ENCODE peak calls at places on chromosomes 11 and 22, in five cellular contexts. J is A549, C is OCI-LY7, K is stomach, H is left lung. V is an unnamed sample.

GRCh38 chr11:86041975-86042378 is 26.9 kb downstream of the PICALM start:
- DNase-seq in J (peak), C (peak), K (peak), H (no peak), V (peak)

GRCh38 chr11:85769758-85770157 is 41.2 kb downstream of the SYTL2 start:
- DNase-seq in J (no peak), C (no peak), K (no peak), H (no peak), V (no peak)

GRCh38 chr22:22974795-22975580 is 87.4 kb downstream of the IGLL5 start:
- DNase-seq in J (no peak), C (no peak), K (no peak), H (no peak), V (no peak)

GRCh38 chr11:57761301-57762234 is at the start of gene CTNND1:
- DNase-seq in J (peak), C (no peak), K (peak), H (peak), V (peak)

GRCh38 chr11:42524534-42525227 is 787.1 kb upstream of the API5 start:
- DNase-seq in J (peak), C (peak), K (peak), H (no peak), V (peak)

GRCh38 chr22:27112273-27112672 is 454.9 kb downstream of the MIAT start:
- DNase-seq in J (peak), C (no peak), K (no peak), H (no peak), V (no peak)

GRCh38 chr11:68321293-68322030 is 9.1 kb downstream of the LRP5 start:
- DNase-seq in J (no peak), C (no peak), K (peak), H (no peak), V (no peak)

GRCh38 chr11:44946268-44946667 is 4.4 kb downstream of the TP53I11 start:
- DNase-seq in J (no peak), C (no peak), K (no peak), H (no peak), V (peak)

GRCh38 chr11:122731500-122731913 is 76.0 kb downstream of the UBASH3B start:
- DNase-seq in J (peak), C (no peak), K (no peak), H (no peak), V (no peak)

GRCh38 chr11:6566704-6567370 is 36.6 kb downstream of the RRP8 start:
- DNase-seq in J (no peak), C (no peak), K (no peak), H (no peak), V (no peak)

GRCh38 chr11:61650781-61651571 is 29.2 kb upstream of the DAGLA start:
- DNase-seq in J (no peak), C (no peak), K (no peak), H (no peak), V (peak)

GRCh38 chr22:50136431-50137047 is 34.0 kb upstream of the PANX2 start:
- DNase-seq in J (no peak), C (no peak), K (no peak), H (no peak), V (no peak)

GRCh38 chr11:2890466-2891241 is 5.1 kb upstream of the CDKN1C start:
- DNase-seq in J (no peak), C (no peak), K (peak), H (no peak), V (peak)

GRCh38 chr22:29798318-29798717 is 31.1 kb downstream of the UQCR10 start:
- DNase-seq in J (no peak), C (peak), K (no peak), H (no peak), V (no peak)

GRCh38 chr22:24107668-24108067 is 73.6 kb upstream of the SUSD2 start:
- DNase-seq in J (no peak), C (no peak), K (peak), H (peak), V (peak)

GRCh38 chr11:101470414-101470813 is 113.4 kb downstream of the TRPC6 start:
- DNase-seq in J (no peak), C (no peak), K (no peak), H (no peak), V (no peak)

GRCh38 chr11:26231252-26231661 is 100.7 kb upstream of the ANO3 start:
- DNase-seq in J (peak), C (no peak), K (no peak), H (no peak), V (no peak)

GRCh38 chr22:44988671-44989070 is 21.1 kb downstream of the PHF21B start:
- DNase-seq in J (no peak), C (no peak), K (no peak), H (no peak), V (no peak)

GRCh38 chr22:32411388-32411787 is 659 bp downstream of the RTCB start:
- DNase-seq in J (no peak), C (peak), K (no peak), H (no peak), V (no peak)

GRCh38 chr22:44309647-44310046 is 3.1 kb downstream of the SHISAL1 start:
- DNase-seq in J (no peak), C (no peak), K (no peak), H (no peak), V (no peak)

GRCh38 chr11:16987205-16987568 is 27.0 kb downstream of the PLEKHA7 start:
- DNase-seq in J (no peak), C (no peak), K (peak), H (peak), V (peak)

GRCh38 chr11:2474059-2474901 is 29.5 kb downstream of the KCNQ1 start:
- DNase-seq in J (no peak), C (no peak), K (peak), H (no peak), V (peak)

GRCh38 chr22:35963237-35963810 is 65.3 kb downstream of the RBFOX2 start:
- DNase-seq in J (no peak), C (no peak), K (no peak), H (no peak), V (no peak)

GRCh38 chr22:35957589-35957988 is 71.0 kb downstream of the RBFOX2 start:
- DNase-seq in J (no peak), C (no peak), K (no peak), H (no peak), V (no peak)

GRCh38 chr22:35959121-35959800 is 69.4 kb downstream of the RBFOX2 start:
- DNase-seq in J (no peak), C (no peak), K (no peak), H (no peak), V (no peak)

GRCh38 chr22:35958334-35958733 is 70.3 kb downstream of the RBFOX2 start:
- DNase-seq in J (no peak), C (no peak), K (no peak), H (no peak), V (no peak)

GRCh38 chr22:35961480-35961902 is 67.1 kb downstream of the RBFOX2 start:
- DNase-seq in J (peak), C (no peak), K (no peak), H (peak), V (no peak)
- H3K4me3 ChIP-seq in J (no peak), C (no peak), K (no peak), H (no peak), V (no peak)

DNA sequence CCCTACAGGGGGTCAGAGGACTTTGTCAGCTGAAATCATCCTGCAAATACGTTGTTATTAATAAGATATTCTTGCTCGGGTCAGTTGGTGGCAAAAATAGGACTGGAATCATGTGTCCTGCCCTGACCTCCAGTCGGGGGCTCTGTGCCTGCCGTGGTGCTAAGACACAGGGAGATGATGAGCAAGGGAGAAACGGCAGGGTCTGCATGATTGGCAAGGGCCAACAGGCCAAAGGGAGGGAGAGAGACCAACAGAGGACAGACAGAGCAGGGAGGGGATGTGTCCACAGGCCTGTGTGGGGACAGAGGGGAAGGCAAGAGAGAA is 10.4 kb upstream of the TSKU start:
- DNase-seq in J (no peak), C (no peak), K (no peak), H (no peak), V (no peak)
- H3K27ac ChIP-seq in J (peak), C (no peak), K (peak), H (no peak), V (no peak)

DNA sequence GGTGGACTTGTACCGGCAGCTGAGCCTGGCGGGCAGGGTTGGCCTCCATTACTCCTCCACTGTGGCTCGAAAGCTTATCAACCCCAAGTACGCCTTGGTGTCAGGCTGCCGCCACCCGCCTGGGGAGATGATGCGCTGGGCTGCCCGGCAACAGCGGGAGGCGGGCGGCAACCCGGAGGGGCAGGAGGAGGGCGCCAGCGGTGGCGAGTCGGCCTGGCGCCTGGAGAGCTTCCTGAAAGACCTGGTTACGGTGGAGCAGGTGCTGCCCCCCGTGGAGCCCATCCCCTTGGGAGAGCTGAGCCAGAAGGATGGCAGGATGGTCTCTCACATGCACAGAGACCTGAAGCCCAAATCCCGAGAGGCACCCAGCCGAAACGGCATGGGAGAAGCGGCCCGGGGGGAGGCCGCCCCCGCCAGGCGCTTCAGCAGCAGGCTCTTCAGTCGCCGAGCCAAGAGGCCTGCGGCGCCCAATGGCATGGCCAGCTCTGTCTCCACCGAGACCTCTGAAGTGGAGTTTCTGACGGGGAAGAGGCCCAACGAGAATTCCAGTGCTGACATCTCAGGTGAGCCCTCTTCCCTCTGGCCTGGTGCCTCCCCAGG is 26.7 kb downstream of the FAM83F start:
- DNase-seq in J (no peak), C (no peak), K (no peak), H (no peak), V (no peak)
- H3K4me3 ChIP-seq in J (no peak), C (no peak), K (no peak), H (no peak), V (no peak)

GRCh38 chr22:46674906-46675305 is 54.7 kb downstream of the GRAMD4 start:
- DNase-seq in J (no peak), C (no peak), K (no peak), H (no peak), V (no peak)

GRCh38 chr22:46674367-46674781 is 54.2 kb downstream of the GRAMD4 start:
- DNase-seq in J (no peak), C (peak), K (peak), H (peak), V (peak)

GRCh38 chr22:46675938-46676337 is 55.8 kb downstream of the GRAMD4 start:
- DNase-seq in J (no peak), C (no peak), K (no peak), H (no peak), V (no peak)

GRCh38 chr22:46676479-46676878 is 56.3 kb downstream of the GRAMD4 start:
- DNase-seq in J (no peak), C (no peak), K (no peak), H (no peak), V (no peak)

DNA sequence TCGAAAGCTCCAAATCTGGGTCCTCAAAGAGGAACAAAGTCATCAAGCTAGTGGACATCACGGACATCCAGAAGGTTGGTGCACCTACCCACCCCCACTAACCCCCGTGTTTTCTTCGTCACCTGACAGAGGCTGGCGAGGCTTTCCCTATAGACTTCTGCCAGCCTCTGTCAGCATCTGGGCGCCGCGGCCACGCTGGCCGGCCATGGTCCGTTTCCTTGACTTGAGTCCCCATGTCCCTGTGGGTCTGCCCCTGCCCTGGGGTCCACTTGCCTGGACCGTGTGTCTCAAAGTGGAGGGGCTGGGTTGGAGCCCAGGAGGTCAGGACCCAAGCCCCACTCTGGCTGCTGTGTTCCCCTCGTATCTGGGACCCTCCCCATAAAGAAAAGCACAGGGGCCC is 55.3 kb downstream of the GRAMD4 start:
- DNase-seq in J (no peak), C (no peak), K (no peak), H (no peak), V (no peak)
- H3K27ac ChIP-seq in J (no peak), C (no peak), K (no peak), H (no peak), V (no peak)

GRCh38 chr11:117827521-117828511 is 3.3 kb upstream of the FXYD2 start:
- DNase-seq in J (no peak), C (no peak), K (peak), H (no peak), V (peak)
- H3K4me3 ChIP-seq in J (no peak), C (no peak), K (no peak), H (no peak), V (no peak)

GRCh38 chr11:124935548-124936514 is at the start of gene HEPACAM:
- DNase-seq in J (no peak), C (no peak), K (no peak), H (no peak), V (no peak)

GRCh38 chr11:124938206-124938765 is 2.4 kb upstream of the HEPACAM start:
- DNase-seq in J (no peak), C (no peak), K (no peak), H (no peak), V (no peak)

GRCh38 chr11:124938970-124939369 is 3.1 kb upstream of the HEPACAM start:
- DNase-seq in J (no peak), C (no peak), K (no peak), H (no peak), V (no peak)

GRCh38 chr11:124934862-124935547 is 842 bp downstream of the HEPACAM start:
- DNase-seq in J (peak), C (no peak), K (no peak), H (no peak), V (no peak)

GRCh38 chr11:124937336-124937935 is 1.6 kb upstream of the HEPACAM start:
- DNase-seq in J (no peak), C (no peak), K (no peak), H (no peak), V (no peak)
- H3K27ac ChIP-seq in J (no peak), C (no peak), K (no peak), H (no peak), V (no peak)

GRCh38 chr11:118439656-118440055 is 3.4 kb downstream of the KMT2A start:
- DNase-seq in J (no peak), C (no peak), K (no peak), H (no peak), V (no peak)
- H3K4me3 ChIP-seq in J (no peak), C (peak), K (no peak), H (no peak), V (no peak)

DNA sequence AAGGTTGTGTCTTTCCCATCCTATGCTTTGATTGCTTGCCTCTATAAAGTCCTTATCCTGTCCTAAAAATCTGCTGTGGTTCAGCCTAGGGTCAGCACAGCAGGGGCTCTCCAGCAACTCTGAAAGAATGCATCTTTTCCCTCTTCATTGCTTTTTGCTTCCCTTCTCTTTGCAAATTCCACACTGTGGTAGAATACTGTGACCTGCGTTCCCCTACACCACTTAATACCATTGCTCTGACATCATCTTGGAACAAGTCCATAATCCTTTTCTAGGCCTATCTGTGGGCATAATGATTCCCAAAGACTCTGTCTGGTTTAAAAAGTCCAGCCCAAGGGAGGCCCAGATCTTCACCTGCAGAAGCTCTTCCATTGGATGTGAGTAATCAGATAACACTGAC is 177.7 kb downstream of the NAV2 start:
- DNase-seq in J (peak), C (no peak), K (no peak), H (no peak), V (no peak)
- H3K27ac ChIP-seq in J (no peak), C (no peak), K (no peak), H (no peak), V (peak)

DNA sequence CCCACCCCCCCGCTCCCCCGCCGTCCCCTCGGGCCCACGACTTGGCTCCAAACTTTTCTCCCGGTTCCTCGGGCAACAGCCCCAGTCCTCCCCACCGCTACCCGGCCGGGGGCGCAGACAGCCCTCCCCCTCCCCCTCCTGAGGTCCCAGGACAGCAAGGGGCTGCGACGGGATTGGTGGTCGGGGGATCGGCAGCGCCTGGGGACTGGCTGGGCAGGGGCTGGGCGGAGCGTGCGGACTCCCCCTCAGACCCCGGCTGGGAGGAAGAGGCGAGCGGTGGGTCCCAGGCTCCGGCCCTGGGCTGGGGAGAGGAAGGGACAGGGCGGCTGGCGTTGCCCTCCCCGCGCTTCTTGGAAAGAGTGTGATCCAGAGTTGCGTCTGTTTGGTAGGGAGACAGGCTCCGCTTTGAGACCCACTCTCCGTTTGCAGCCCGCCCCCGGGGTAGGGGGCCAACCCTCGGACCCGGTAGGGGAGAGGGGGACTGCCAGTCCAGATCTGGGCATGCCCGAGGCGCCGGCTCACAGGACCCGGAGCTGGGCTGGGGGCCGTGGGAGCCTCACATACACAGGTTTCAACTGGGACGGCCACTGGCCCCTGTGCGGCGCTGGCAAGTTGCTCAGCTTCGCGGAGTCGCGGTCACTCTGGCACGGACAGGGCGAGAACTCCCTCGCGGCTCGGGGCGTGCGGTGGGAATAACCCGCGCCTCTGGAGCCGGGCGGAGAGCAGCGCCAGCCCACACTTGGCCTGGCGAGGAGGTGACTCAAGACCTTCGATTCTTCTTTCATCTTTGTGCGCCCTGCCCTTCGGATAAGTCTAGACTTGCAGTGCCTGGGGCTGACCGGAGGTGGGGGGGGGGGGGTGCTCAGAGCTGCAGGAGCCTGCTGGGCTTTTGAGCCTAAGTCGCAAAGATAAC is 1.0 kb downstream of the TSKU start:
- DNase-seq in J (peak), C (no peak), K (peak), H (no peak), V (peak)
- H3K4me3 ChIP-seq in J (peak), C (peak), K (peak), H (peak), V (peak)

V was measured in body of pancreas.